ENCODE peak calls at places on chromosomes 1 and 21, in four cellular contexts. S is nephron progenitor cell, N is mesothelial cell of epicardium, J is heart right ventricle. T is an unnamed sample.

GRCh38 chr1:203769505-203770343 is 4.7 kb downstream of the LAX1 start:
- DNase-seq in J (peak), S (peak), N (no peak), T (peak)

GRCh38 chr1:223741861-223742260 is 29.5 kb downstream of the CAPN2 start:
- DNase-seq in N (no peak), S (no peak), J (no peak), T (no peak)

GRCh38 chr1:247387500-247387899 is 28.5 kb upstream of the NLRP3 start:
- DNase-seq in N (no peak), J (no peak), S (no peak), T (no peak)

GRCh38 chr1:209895709-209896108 is 42.3 kb upstream of the SYT14 start:
- DNase-seq in N (no peak), S (no peak), J (no peak), T (no peak)

GRCh38 chr1:36475910-36476604 is 6.7 kb downstream of the CSF3R start:
- DNase-seq in J (no peak), S (no peak), N (no peak), T (no peak)

GRCh38 chr1:233261615-233262168 is 33.8 kb downstream of the PCNX2 start:
- DNase-seq in J (no peak), N (no peak), S (no peak), T (no peak)

GRCh38 chr1:82762829-82763532 is 962.2 kb downstream of the ADGRL2 start:
- DNase-seq in J (no peak), S (no peak), N (no peak), T (no peak)

GRCh38 chr1:66302810-66303209 is 231.1 kb upstream of the SGIP1 start:
- DNase-seq in N (no peak), J (no peak), S (no peak), T (no peak)

GRCh38 chr1:226158457-226158856 is 28.1 kb downstream of the ACBD3 start:
- DNase-seq in S (no peak), J (no peak), N (no peak), T (no peak)

GRCh38 chr1:57770772-57771171 is 346.9 kb upstream of the DAB1 start:
- DNase-seq in J (no peak), N (no peak), S (no peak), T (no peak)
- TF ChIP-seq CTCF in J (no peak), N (peak), S (peak), T (no peak)

DNA sequence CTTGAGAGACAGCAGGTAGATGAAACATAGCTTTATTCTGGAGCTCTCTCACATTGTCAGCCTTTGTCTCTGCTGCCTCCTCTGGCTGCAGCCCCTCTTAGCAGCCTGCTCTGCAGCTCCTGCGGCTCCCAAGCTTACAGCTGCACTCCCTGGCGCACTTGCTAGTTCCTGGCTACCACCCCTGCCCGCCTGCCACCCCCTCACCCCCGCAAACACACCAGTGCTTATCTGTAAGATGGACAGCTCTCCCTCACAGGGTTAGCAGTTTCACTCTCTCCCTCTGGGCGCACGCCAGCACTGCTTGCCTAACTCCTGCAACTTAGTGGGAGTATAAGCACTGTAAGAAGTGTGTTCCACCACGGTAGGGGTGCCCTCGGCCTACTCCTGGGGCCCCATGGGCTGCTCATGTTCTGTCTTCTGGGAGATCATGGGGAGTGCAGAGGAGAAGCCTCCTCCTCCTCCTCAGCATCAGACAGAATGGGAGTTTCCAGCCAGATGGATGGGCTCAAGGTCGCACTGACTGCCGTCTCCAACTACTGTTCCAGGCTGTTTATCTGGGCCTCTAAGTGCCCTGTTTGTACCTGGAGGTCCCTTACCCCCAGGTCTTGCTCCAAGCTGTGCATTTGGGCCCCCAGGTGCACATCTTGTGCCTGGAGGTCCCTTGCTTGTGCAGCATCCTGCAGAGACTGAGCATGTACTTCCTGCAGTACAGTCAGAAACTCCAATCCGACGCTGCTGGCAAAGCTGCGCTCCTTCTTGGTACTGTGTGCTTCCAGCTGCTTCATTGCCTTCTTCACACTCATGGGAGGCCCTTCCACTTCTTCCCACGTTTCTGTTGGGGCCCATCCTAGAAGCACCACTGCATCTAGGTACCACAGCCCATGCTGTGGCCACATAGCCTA is 1388.1 kb downstream of the AMY1C start:
- DNase-seq in N (no peak), J (no peak), S (peak), T (no peak)
- TF ChIP-seq CTCF in N (no peak), J (peak), S (peak), T (no peak)

GRCh38 chr1:27402349-27402754 is 9.9 kb downstream of the GPR3 start:
- DNase-seq in S (no peak), N (no peak), J (peak), T (peak)
- TF ChIP-seq CTCF in S (no peak), N (no peak), J (peak), T (no peak)

GRCh38 chr1:8925406-8925805 is 20.3 kb upstream of the CA6 start:
- DNase-seq in N (no peak), J (no peak), S (no peak), T (no peak)

GRCh38 chr1:8922962-8923361 is 22.7 kb upstream of the CA6 start:
- DNase-seq in J (no peak), S (no peak), N (no peak), T (no peak)

GRCh38 chr1:8925960-8926359 is 19.7 kb upstream of the CA6 start:
- DNase-seq in J (no peak), N (no peak), S (no peak), T (no peak)

GRCh38 chr1:8926707-8927694 is 18.7 kb upstream of the CA6 start:
- DNase-seq in S (no peak), N (no peak), J (no peak), T (no peak)
- TF ChIP-seq CTCF in S (no peak), N (no peak), J (no peak), T (no peak)

GRCh38 chr1:213419369-213420030 is 368.5 kb downstream of the RPS6KC1 start:
- DNase-seq in N (no peak), J (no peak), S (no peak), T (peak)
- TF ChIP-seq CTCF in N (no peak), J (no peak), S (no peak), T (no peak)

GRCh38 chr1:43316738-43317520 is 16.1 kb downstream of the TIE1 start:
- DNase-seq in J (no peak), N (no peak), S (no peak), T (no peak)
- TF ChIP-seq CTCF in J (no peak), N (no peak), S (no peak), T (no peak)

DNA sequence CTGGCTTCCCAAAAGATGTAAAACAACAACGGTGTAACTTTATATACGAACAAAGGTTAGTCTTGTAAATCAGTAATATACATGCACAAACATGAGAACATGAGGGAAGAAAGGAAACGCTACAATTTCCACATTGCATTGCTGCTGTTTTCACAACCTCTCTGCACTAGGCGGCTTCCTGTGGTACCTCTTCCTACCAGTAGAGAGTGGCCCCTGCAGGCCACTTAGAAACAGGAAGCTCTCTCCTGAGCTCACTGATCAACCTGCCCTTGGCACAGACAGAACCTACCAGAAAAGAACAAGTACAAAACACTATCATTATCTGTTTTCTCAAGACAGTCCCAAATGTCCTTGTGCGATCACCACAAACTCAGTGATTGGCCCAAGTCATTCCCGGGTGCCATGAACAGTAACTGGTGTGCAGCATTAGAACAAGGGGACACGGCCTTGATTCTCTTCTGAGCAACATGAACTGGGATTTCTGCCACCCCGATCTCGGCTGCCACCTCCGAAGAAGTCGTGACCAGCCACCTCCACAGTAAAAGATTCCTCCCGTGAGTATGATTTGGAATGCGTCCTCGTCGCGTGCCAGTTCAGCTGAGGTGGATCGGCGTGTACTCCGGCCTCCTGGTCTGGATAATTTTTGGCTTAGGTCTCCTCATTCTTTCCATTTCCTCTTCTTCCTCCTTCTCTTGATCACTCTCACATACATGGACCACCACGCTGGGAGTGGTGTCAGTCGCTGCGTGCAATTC is 5.7 kb upstream of the KCNE1 start:
- DNase-seq in N (no peak), S (no peak), J (no peak), T (no peak)
- TF ChIP-seq CTCF in N (no peak), S (peak), J (peak), T (no peak)

DNA sequence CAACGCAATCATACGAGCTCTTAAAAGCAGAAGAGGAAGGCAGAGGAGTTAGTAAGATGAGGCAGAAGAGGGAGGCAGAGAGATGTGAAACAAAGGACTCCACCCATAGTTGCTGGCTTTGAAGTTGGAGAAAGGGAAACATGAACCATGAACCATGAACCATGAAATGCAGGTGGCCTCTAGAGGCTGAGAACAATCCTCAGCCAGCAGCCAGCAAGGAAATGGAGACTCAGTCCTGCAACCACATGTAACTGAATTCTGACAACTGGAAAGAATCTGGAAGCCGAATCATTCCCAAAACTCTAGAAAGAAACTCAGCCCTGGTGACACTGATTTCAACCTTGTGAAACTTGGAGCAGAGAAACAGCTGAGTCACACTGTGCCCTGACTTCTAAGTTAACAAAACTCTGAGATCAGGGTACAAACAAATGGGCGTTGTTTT is 10.1 kb downstream of the DIPK1A start:
- DNase-seq in J (no peak), N (no peak), S (no peak), T (peak)
- TF ChIP-seq CTCF in J (no peak), N (no peak), S (no peak), T (no peak)

T was measured in lower leg skin.